ENCODE peak calls at places on chromosomes 13 and 19, in seven cellular contexts. J is GM13976, F is Peyer's patch, L is Calu3, M is WERI-Rb-1, E is mammary epithelial cell, K is ovary. V is an unnamed sample.

GRCh38 chr19:18733196-18733647 is 49.7 kb downstream of the CRTC1 start:
- DNase-seq in J (no peak), F (no peak), L (no peak), M (no peak), E (no peak), K (peak; percentile 80), V (peak; percentile 79)

GRCh38 chr19:46015080-46015960 is 7.5 kb downstream of the PGLYRP1 start:
- DNase-seq in J (peak; percentile 83), F (peak; percentile 88), L (peak; percentile 71), M (peak; percentile 75), E (peak; percentile 58), K (peak; percentile 48), V (no peak)

GRCh38 chr13:66537417-66537816 is 692.7 kb downstream of the PCDH9 start:
- DNase-seq in J (no peak), F (no peak), L (no peak), M (no peak), E (no peak), K (no peak), V (no peak)

GRCh38 chr13:111043575-111043982 is 71.5 kb upstream of the ARHGEF7 start:
- DNase-seq in J (peak; percentile 49), F (no peak), L (peak; percentile 3), M (no peak), E (peak; percentile 24), K (no peak), V (no peak)

GRCh38 chr19:18153555-18154134 is 682 bp downstream of the PIK3R2 start:
- DNase-seq in J (no peak), F (peak; percentile 67), L (no peak), M (no peak), E (no peak), K (peak; percentile 70), V (no peak)

GRCh38 chr19:2087621-2088100 is 8.5 kb downstream of the MOB3A start:
- DNase-seq in J (no peak), F (peak; percentile 81), L (no peak), M (no peak), E (no peak), K (peak; percentile 23), V (no peak)

GRCh38 chr13:110343241-110343865 is 36.3 kb downstream of the COL4A2 start:
- DNase-seq in J (no peak), F (no peak), L (no peak), M (peak; percentile 2), E (peak; percentile 95), K (no peak), V (no peak)

GRCh38 chr13:110566201-110566600 is 4.7 kb upstream of the RAB20 start:
- DNase-seq in J (no peak), F (no peak), L (no peak), M (no peak), E (no peak), K (no peak), V (no peak)

GRCh38 chr13:34757441-34757840 is 184.6 kb upstream of the NBEA start:
- DNase-seq in J (no peak), F (no peak), L (no peak), M (no peak), E (peak; percentile 65), K (no peak), V (no peak)

GRCh38 chr13:23443878-23444277 is 10.4 kb upstream of the SACS start:
- DNase-seq in J (no peak), F (no peak), L (no peak), M (no peak), E (no peak), K (no peak), V (no peak)

GRCh38 chr13:74695021-74695800 is 561.0 kb upstream of the KLF12 start:
- DNase-seq in J (no peak), F (no peak), L (no peak), M (no peak), E (no peak), K (no peak), V (no peak)

GRCh38 chr19:18119243-18120105 is 21.9 kb downstream of the MAST3 start:
- DNase-seq in J (peak; percentile 67), F (peak; percentile 77), L (no peak), M (no peak), E (peak; percentile 28), K (no peak), V (no peak)

GRCh38 chr19:1857648-1858326 is 5.6 kb downstream of the KLF16 start:
- DNase-seq in J (no peak), F (peak; percentile 81), L (no peak), M (no peak), E (no peak), K (no peak), V (no peak)

GRCh38 chr13:48069573-48069972 is 25.3 kb downstream of the MED4 start:
- DNase-seq in J (no peak), F (no peak), L (no peak), M (no peak), E (no peak), K (no peak), V (no peak)

GRCh38 chr13:48066310-48066989 is 28.5 kb downstream of the MED4 start:
- DNase-seq in J (no peak), F (no peak), L (no peak), M (peak; percentile 42), E (peak; percentile 65), K (no peak), V (peak; percentile 26)

GRCh38 chr13:48070942-48071341 is 24.0 kb downstream of the MED4 start:
- DNase-seq in J (no peak), F (no peak), L (no peak), M (no peak), E (no peak), K (no peak), V (no peak)

GRCh38 chr13:48068952-48069351 is 26.0 kb downstream of the MED4 start:
- DNase-seq in J (no peak), F (no peak), L (no peak), M (no peak), E (no peak), K (no peak), V (peak; percentile 8)

GRCh38 chr13:48068036-48068435 is 26.9 kb downstream of the MED4 start:
- DNase-seq in J (no peak), F (no peak), L (no peak), M (peak; percentile 11), E (no peak), K (no peak), V (no peak)
- TF ChIP-seq CTCF in J (no peak), F (no peak), L (no peak), M (no peak), E (no peak), K (no peak), V (no peak)

DNA sequence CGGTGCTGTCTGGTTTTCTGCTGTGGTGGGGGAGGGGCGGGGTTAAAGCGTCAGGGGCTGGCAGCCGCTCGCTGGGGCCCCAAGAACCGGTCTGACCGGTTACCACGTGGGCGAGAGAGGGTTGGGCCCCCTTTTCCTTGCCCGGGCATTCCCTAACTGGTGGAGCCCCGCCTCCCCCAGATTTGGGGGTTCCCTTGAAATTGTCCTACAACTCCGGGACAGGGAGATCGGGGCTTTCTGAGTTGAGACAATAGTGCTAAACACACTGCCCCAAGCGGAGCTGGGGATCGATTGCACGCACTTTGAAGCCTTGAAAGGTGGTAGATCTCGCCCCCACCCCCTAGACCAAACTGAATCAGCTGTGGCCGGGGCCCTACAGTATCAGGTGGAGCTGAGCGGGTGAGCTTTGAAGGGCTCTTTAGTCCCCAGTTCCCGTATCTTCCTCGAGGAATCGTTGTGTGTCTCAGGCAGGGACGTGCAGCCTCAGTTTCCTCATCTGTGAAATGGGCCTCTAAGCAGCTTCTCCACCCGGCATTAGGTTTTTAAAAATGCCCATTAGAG is 4.8 kb downstream of the IER2 start:
- DNase-seq in J (peak; percentile 69), F (peak; percentile 88), L (peak; percentile 89), M (peak; percentile 28), E (peak; percentile 89), K (peak; percentile 81), V (peak; percentile 72)
- TF ChIP-seq CTCF in J (peak; percentile 21), F (peak; percentile 11), L (no peak), M (peak; percentile 19), E (no peak), K (no peak), V (peak; percentile 35)

DNA sequence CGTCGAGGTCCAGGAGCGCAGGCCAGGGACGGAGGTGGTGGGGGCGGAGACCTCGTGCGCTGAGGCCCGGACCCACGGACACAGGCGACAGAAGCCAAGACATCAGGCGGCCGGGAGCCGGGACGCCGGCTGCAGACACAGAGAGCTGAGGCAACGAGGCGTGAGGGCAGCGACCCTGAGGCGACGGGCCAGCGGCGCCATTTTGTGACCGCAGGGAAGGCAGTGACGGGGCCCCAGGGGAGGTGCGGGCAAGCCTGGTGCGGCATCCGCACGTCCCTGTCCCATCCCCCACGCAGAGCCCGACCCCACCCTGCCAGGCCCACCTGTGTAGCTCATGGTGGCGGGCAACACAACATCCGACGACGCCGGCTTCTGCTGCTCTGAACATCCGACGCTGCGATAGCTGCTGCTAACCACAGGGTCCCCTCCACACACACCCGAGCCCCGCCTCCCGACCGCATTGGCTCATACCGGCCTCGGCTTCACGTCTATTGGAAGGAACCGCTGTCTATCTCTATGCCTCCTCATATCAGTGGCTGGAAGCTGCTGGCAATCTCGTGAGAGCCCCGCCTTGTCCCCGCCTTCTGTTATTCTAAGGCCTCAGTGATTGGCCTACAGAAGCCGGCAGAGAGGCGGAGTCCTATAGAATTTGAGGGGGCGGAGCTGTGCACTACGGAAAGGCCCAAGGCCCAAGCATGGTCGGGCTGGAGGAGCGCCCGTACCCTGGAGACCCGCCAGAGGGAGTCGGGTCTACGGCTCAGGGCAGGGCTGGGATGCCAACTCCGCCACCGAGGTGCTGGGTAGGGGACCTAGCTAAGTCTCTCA is at the start of gene AKAP8L:
- DNase-seq in J (peak; percentile 100), F (peak; percentile 100), L (peak; percentile 94), M (peak; percentile 99), E (peak; percentile 99), K (peak; percentile 97), V (peak; percentile 100)
- TF ChIP-seq CTCF in J (peak; percentile 77), F (peak; percentile 77), L (peak; percentile 49), M (peak; percentile 78), E (peak; percentile 51), K (peak; percentile 49), V (peak; percentile 71)

GRCh38 chr19:44775676-44776240 is 1.9 kb upstream of the CBLC start:
- DNase-seq in J (no peak), F (no peak), L (no peak), M (no peak), E (no peak), K (no peak), V (no peak)

GRCh38 chr19:44776402-44777096 is 1.1 kb upstream of the CBLC start:
- DNase-seq in J (no peak), F (peak; percentile 93), L (peak; percentile 98), M (no peak), E (peak; percentile 95), K (no peak), V (no peak)

GRCh38 chr19:44774614-44775013 is 3.1 kb upstream of the CBLC start:
- DNase-seq in J (no peak), F (no peak), L (no peak), M (no peak), E (no peak), K (no peak), V (no peak)

GRCh38 chr19:44779150-44779549 is 1.5 kb downstream of the CBLC start:
- DNase-seq in J (no peak), F (no peak), L (no peak), M (no peak), E (no peak), K (no peak), V (no peak)

GRCh38 chr19:44777715-44778347 is at the start of gene CBLC:
- DNase-seq in J (no peak), F (peak; percentile 92), L (peak; percentile 99), M (no peak), E (peak; percentile 94), K (peak; percentile 36), V (no peak)
- TF ChIP-seq CTCF in J (no peak), F (no peak), L (no peak), M (no peak), E (no peak), K (no peak), V (no peak)

GRCh38 chr13:27960362-27961226 is 8.5 kb downstream of the CDX2 start:
- DNase-seq in J (peak; percentile 73), F (peak; percentile 85), L (peak; percentile 80), M (peak; percentile 77), E (peak; percentile 50), K (no peak), V (no peak)
- TF ChIP-seq CTCF in J (peak; percentile 82), F (peak; percentile 35), L (peak; percentile 47), M (peak; percentile 92), E (peak; percentile 32), K (no peak), V (peak; percentile 29)